ENCODE peak calls at places on chromosomes 7 and 10, in seven cellular contexts. One of them, this sample, is unnamed.

GRCh38 chr10:48216744-48217143 is 57.8 kb downstream of the FRMPD2 start:
- DNase-seq in K562: no peak
- DNase-seq in H1: no peak
- DNase-seq in HepG2: no peak
- DNase-seq in HCT116: no peak
- DNase-seq in GM12878: no peak
- DNase-seq in SK-N-SH: no peak
- DNase-seq in this sample: no peak

GRCh38 chr10:51718804-51719291 is 19.5 kb upstream of the CSTF2T start:
- DNase-seq in SK-N-SH: no peak
- DNase-seq in K562: no peak
- DNase-seq in GM12878: no peak
- DNase-seq in H1: no peak
- DNase-seq in HepG2: no peak
- DNase-seq in HCT116: no peak
- DNase-seq in this sample: no peak

GRCh38 chr7:41579961-41580935 is 122.6 kb downstream of the INHBA start:
- DNase-seq in SK-N-SH: no peak
- DNase-seq in H1: no peak
- DNase-seq in K562: no peak
- DNase-seq in HCT116: no peak
- DNase-seq in GM12878: no peak
- DNase-seq in HepG2: no peak
- DNase-seq in this sample: peak; percentile 42

GRCh38 chr7:22943997-22944396 is 69.9 kb downstream of the HYCC1 start:
- DNase-seq in K562: no peak
- DNase-seq in H1: no peak
- DNase-seq in HCT116: no peak
- DNase-seq in GM12878: no peak
- DNase-seq in SK-N-SH: no peak
- DNase-seq in HepG2: no peak
- DNase-seq in this sample: peak; percentile 50

GRCh38 chr10:69057951-69058297 is 30.0 kb upstream of the SRGN start:
- DNase-seq in HepG2: no peak
- DNase-seq in HCT116: no peak
- DNase-seq in SK-N-SH: no peak
- DNase-seq in K562: no peak
- DNase-seq in H1: no peak
- DNase-seq in GM12878: no peak
- DNase-seq in this sample: no peak

GRCh38 chr7:120942861-120943260 is 7.7 kb upstream of the ING3 start:
- DNase-seq in HepG2: no peak
- DNase-seq in SK-N-SH: no peak
- DNase-seq in H1: no peak
- DNase-seq in K562: no peak
- DNase-seq in GM12878: no peak
- DNase-seq in HCT116: no peak
- DNase-seq in this sample: no peak

GRCh38 chr7:151025924-151026671 is 1.8 kb upstream of the ATG9B start:
- DNase-seq in GM12878: no peak
- DNase-seq in HepG2: no peak
- DNase-seq in K562: no peak
- DNase-seq in SK-N-SH: no peak
- DNase-seq in H1: no peak
- DNase-seq in HCT116: no peak
- DNase-seq in this sample: no peak

GRCh38 chr7:120337308-120337907 is 64.4 kb downstream of the KCND2 start:
- DNase-seq in H1: no peak
- DNase-seq in SK-N-SH: peak; percentile 25
- DNase-seq in GM12878: no peak
- DNase-seq in HepG2: peak; percentile 5
- DNase-seq in K562: peak; percentile 9
- DNase-seq in HCT116: peak; percentile 21
- DNase-seq in this sample: peak; percentile 13

GRCh38 chr7:149292101-149292823 is 30.3 kb downstream of the ZNF783 start:
- DNase-seq in GM12878: no peak
- DNase-seq in HCT116: no peak
- DNase-seq in K562: no peak
- DNase-seq in SK-N-SH: peak; percentile 25
- DNase-seq in H1: no peak
- DNase-seq in HepG2: no peak
- DNase-seq in this sample: no peak

GRCh38 chr10:132958886-132959295 is 16.5 kb upstream of the CFAP46 start:
- DNase-seq in SK-N-SH: peak; percentile 15
- DNase-seq in GM12878: no peak
- DNase-seq in HepG2: no peak
- DNase-seq in HCT116: no peak
- DNase-seq in H1: no peak
- DNase-seq in K562: no peak
- DNase-seq in this sample: no peak

GRCh38 chr10:11919271-11919670 is 96.1 kb downstream of the PROSER2 start:
- DNase-seq in H1: no peak
- DNase-seq in HepG2: no peak
- DNase-seq in SK-N-SH: no peak
- DNase-seq in GM12878: no peak
- DNase-seq in HCT116: no peak
- DNase-seq in K562: no peak
- DNase-seq in this sample: no peak

GRCh38 chr7:122597277-122597676 is 101.6 kb downstream of the RNF133 start:
- DNase-seq in HCT116: no peak
- DNase-seq in HepG2: no peak
- DNase-seq in GM12878: no peak
- DNase-seq in K562: no peak
- DNase-seq in SK-N-SH: no peak
- DNase-seq in H1: no peak
- DNase-seq in this sample: no peak

GRCh38 chr7:132518102-132518838 is 58.0 kb downstream of the PLXNA4 start:
- DNase-seq in K562: peak; percentile 75
- DNase-seq in HCT116: peak; percentile 29
- DNase-seq in SK-N-SH: peak; percentile 52
- DNase-seq in GM12878: no peak
- DNase-seq in HepG2: peak; percentile 20
- DNase-seq in H1: no peak
- DNase-seq in this sample: no peak

GRCh38 chr7:123845823-123846216 is 851 bp downstream of the HYAL4 start:
- DNase-seq in K562: no peak
- DNase-seq in SK-N-SH: peak; percentile 11
- DNase-seq in H1: no peak
- DNase-seq in GM12878: no peak
- DNase-seq in HepG2: no peak
- DNase-seq in HCT116: no peak
- DNase-seq in this sample: no peak

GRCh38 chr7:92834661-92835139 is 1.7 kb downstream of the CDK6 start:
- DNase-seq in HCT116: no peak
- DNase-seq in SK-N-SH: peak; percentile 62
- DNase-seq in GM12878: no peak
- DNase-seq in K562: peak; percentile 33
- DNase-seq in HepG2: no peak
- DNase-seq in H1: no peak
- DNase-seq in this sample: no peak

GRCh38 chr10:60497364-60497763 is 107.7 kb upstream of the ANK3 start:
- DNase-seq in K562: no peak
- DNase-seq in HepG2: no peak
- DNase-seq in GM12878: no peak
- DNase-seq in HCT116: no peak
- DNase-seq in H1: no peak
- DNase-seq in SK-N-SH: no peak
- DNase-seq in this sample: no peak
- TF ChIP-seq JUND in K562: no peak
- TF ChIP-seq JUND in HepG2: no peak
- TF ChIP-seq JUND in GM12878: no peak
- TF ChIP-seq JUND in HCT116: no peak
- TF ChIP-seq JUND in H1: no peak
- TF ChIP-seq JUND in SK-N-SH: no peak
- TF ChIP-seq JUND in this sample: no peak

GRCh38 chr7:117241088-117241487 is 81.8 kb downstream of the WNT2 start:
- DNase-seq in H1: no peak
- DNase-seq in HCT116: no peak
- DNase-seq in SK-N-SH: no peak
- DNase-seq in K562: no peak
- DNase-seq in GM12878: no peak
- DNase-seq in HepG2: no peak
- DNase-seq in this sample: no peak
- TF ChIP-seq JUND in H1: no peak
- TF ChIP-seq JUND in HCT116: no peak
- TF ChIP-seq JUND in SK-N-SH: no peak
- TF ChIP-seq JUND in K562: no peak
- TF ChIP-seq JUND in GM12878: no peak
- TF ChIP-seq JUND in HepG2: no peak
- TF ChIP-seq JUND in this sample: no peak

DNA sequence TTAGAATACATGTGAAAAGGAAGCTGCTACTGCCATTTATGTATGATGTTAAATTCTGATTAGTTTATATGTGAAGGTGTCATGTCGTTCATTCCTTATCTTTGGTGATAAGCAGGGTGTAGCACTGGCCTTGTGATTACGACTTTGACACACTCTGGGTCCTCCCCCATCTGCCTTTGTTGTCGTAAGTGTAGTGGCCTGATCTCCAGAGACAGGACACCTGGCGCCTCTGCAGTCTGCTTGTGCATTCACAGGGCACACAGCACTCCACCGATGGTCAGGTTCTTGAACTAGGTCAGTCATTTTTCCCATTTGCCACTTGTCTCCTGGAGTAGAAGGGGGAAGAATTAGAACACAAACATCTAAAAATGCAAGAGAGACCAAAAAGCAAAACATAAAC is 186.0 kb downstream of the PRKCQ start:
- DNase-seq in SK-N-SH: no peak
- DNase-seq in H1: no peak
- DNase-seq in GM12878: no peak
- DNase-seq in HCT116: no peak
- DNase-seq in K562: no peak
- DNase-seq in HepG2: no peak
- DNase-seq in this sample: peak; percentile 73
- TF ChIP-seq JUND in SK-N-SH: no peak
- TF ChIP-seq JUND in H1: no peak
- TF ChIP-seq JUND in GM12878: no peak
- TF ChIP-seq JUND in HCT116: no peak
- TF ChIP-seq JUND in K562: no peak
- TF ChIP-seq JUND in HepG2: no peak
- TF ChIP-seq JUND in this sample: no peak

GRCh38 chr7:44448456-44448855 is 42.0 kb downstream of the NUDCD3 start:
- DNase-seq in GM12878: no peak
- DNase-seq in SK-N-SH: no peak
- DNase-seq in HepG2: no peak
- DNase-seq in K562: no peak
- DNase-seq in HCT116: no peak
- DNase-seq in H1: no peak
- DNase-seq in this sample: no peak

GRCh38 chr7:44451123-44451522 is 39.3 kb downstream of the NUDCD3 start:
- DNase-seq in GM12878: no peak
- DNase-seq in SK-N-SH: no peak
- DNase-seq in HepG2: no peak
- DNase-seq in K562: no peak
- DNase-seq in HCT116: no peak
- DNase-seq in H1: no peak
- DNase-seq in this sample: no peak

GRCh38 chr7:44447874-44448425 is 42.5 kb downstream of the NUDCD3 start:
- DNase-seq in K562: no peak
- DNase-seq in H1: no peak
- DNase-seq in HepG2: no peak
- DNase-seq in HCT116: no peak
- DNase-seq in SK-N-SH: no peak
- DNase-seq in GM12878: no peak
- DNase-seq in this sample: no peak

GRCh38 chr7:44448922-44449321 is 41.5 kb downstream of the NUDCD3 start:
- DNase-seq in H1: no peak
- DNase-seq in HepG2: no peak
- DNase-seq in K562: no peak
- DNase-seq in HCT116: no peak
- DNase-seq in GM12878: no peak
- DNase-seq in SK-N-SH: no peak
- DNase-seq in this sample: no peak

GRCh38 chr7:44449531-44449930 is 40.9 kb downstream of the NUDCD3 start:
- DNase-seq in HepG2: no peak
- DNase-seq in SK-N-SH: no peak
- DNase-seq in HCT116: no peak
- DNase-seq in H1: no peak
- DNase-seq in K562: no peak
- DNase-seq in GM12878: no peak
- DNase-seq in this sample: no peak
- TF ChIP-seq JUND in HepG2: no peak
- TF ChIP-seq JUND in SK-N-SH: no peak
- TF ChIP-seq JUND in HCT116: no peak
- TF ChIP-seq JUND in H1: no peak
- TF ChIP-seq JUND in K562: no peak
- TF ChIP-seq JUND in GM12878: no peak
- TF ChIP-seq JUND in this sample: no peak

GRCh38 chr7:114264029-114264428 is 150.6 kb upstream of the FOXP2 start:
- DNase-seq in K562: no peak
- DNase-seq in GM12878: no peak
- DNase-seq in H1: no peak
- DNase-seq in HCT116: no peak
- DNase-seq in SK-N-SH: no peak
- DNase-seq in HepG2: no peak
- DNase-seq in this sample: no peak
- TF ChIP-seq JUND in K562: no peak
- TF ChIP-seq JUND in GM12878: no peak
- TF ChIP-seq JUND in H1: no peak
- TF ChIP-seq JUND in HCT116: no peak
- TF ChIP-seq JUND in SK-N-SH: no peak
- TF ChIP-seq JUND in HepG2: no peak
- TF ChIP-seq JUND in this sample: no peak

DNA sequence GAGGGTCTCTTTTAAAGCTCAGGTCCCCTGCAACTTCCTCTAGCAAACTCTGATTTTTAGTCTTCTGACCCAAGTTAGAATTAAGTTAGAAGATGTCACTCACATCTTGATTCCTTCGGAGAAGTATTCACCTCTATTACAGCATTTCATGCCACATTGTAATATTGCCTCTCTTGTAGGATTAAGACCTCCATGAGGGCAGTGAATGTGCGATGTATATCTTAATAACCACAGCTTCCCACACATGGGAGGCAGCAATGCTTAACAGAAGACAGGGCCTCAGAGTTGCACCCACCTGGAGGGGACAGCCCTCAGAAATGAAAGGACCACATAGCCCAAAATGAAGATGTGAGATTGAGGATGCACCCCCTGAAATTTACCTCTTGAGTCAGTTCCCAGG is 270.3 kb downstream of the HTR7 start:
- DNase-seq in SK-N-SH: no peak
- DNase-seq in K562: no peak
- DNase-seq in HepG2: no peak
- DNase-seq in HCT116: no peak
- DNase-seq in H1: no peak
- DNase-seq in GM12878: no peak
- DNase-seq in this sample: no peak
- TF ChIP-seq JUND in SK-N-SH: no peak
- TF ChIP-seq JUND in K562: no peak
- TF ChIP-seq JUND in HepG2: no peak
- TF ChIP-seq JUND in HCT116: no peak
- TF ChIP-seq JUND in H1: no peak
- TF ChIP-seq JUND in GM12878: no peak
- TF ChIP-seq JUND in this sample: no peak

This sample was measured in T47D.